ENCODE peak calls at places on chromosome 20, in seven cellular contexts. W is OCI-LY7, I is Caco-2, C is MM.1S, G is astrocyte of the spinal cord, X is T-cell, Z is pulmonary artery endothelial cell. R is an unnamed sample.

GRCh38 chr20:39146394-39146793 is 184.2 kb downstream of the DHX35 start:
- DNase-seq in Z (no peak), C (no peak), I (no peak), G (no peak), W (no peak), X (no peak), R (no peak)

GRCh38 chr20:4819901-4820300 is 98.2 kb downstream of the PRND start:
- DNase-seq in Z (no peak), I (no peak), G (no peak), C (no peak), W (no peak), X (no peak), R (no peak)

GRCh38 chr20:23305098-23305497 is 45.5 kb upstream of the NXT1 start:
- DNase-seq in I (no peak), Z (no peak), C (no peak), X (no peak), G (peak), W (no peak), R (no peak)

GRCh38 chr20:33908351-33908750 is 85.4 kb upstream of the RALY start:
- DNase-seq in W (no peak), I (peak), X (no peak), G (no peak), C (no peak), Z (no peak), R (no peak)

GRCh38 chr20:33339515-33340058 is 56.6 kb downstream of the BPIFB1 start:
- DNase-seq in I (no peak), G (no peak), C (no peak), Z (no peak), X (no peak), W (no peak), R (no peak)

GRCh38 chr20:36318166-36318565 is 12.0 kb downstream of the DLGAP4 start:
- DNase-seq in X (no peak), W (no peak), G (no peak), Z (no peak), C (no peak), I (peak), R (no peak)

GRCh38 chr20:33554914-33555420 is 65.1 kb downstream of the CBFA2T2 start:
- DNase-seq in X (peak), C (peak), G (peak), Z (peak), W (peak), I (peak), R (peak)

GRCh38 chr20:6583134-6583738 is 184.2 kb upstream of the BMP2 start:
- DNase-seq in X (no peak), I (peak), W (peak), G (peak), C (peak), Z (peak), R (no peak)

GRCh38 chr20:10306440-10307358 is 88.1 kb downstream of the SNAP25 start:
- DNase-seq in W (no peak), C (no peak), X (no peak), G (peak), Z (peak), I (no peak), R (no peak)

GRCh38 chr20:46807998-46808397 is 86.6 kb upstream of the EYA2 start:
- DNase-seq in C (no peak), G (no peak), X (no peak), W (no peak), Z (no peak), I (no peak), R (no peak)

GRCh38 chr20:47708953-47709833 is 76.1 kb downstream of the SULF2 start:
- DNase-seq in X (no peak), I (no peak), C (no peak), Z (no peak), G (no peak), W (no peak), R (no peak)

GRCh38 chr20:52305029-52305645 is 113.6 kb upstream of the ZFP64 start:
- DNase-seq in Z (no peak), X (no peak), I (no peak), W (no peak), C (no peak), G (no peak), R (no peak)

GRCh38 chr20:63752411-63753101 is 13.0 kb downstream of the SLC2A4RG start:
- DNase-seq in C (no peak), I (no peak), G (no peak), X (no peak), W (no peak), Z (no peak), R (no peak)

GRCh38 chr20:1263853-1264252 is 2.2 kb upstream of the SNPH start:
- DNase-seq in Z (no peak), C (no peak), W (no peak), G (peak), I (no peak), X (no peak), R (no peak)

GRCh38 chr20:21505161-21505809 is 8.6 kb downstream of the NKX2-2 start:
- DNase-seq in C (peak), Z (no peak), I (peak), X (peak), G (no peak), W (peak), R (no peak)

GRCh38 chr20:815914-816606 is 17.5 kb upstream of the FAM110A start:
- DNase-seq in G (peak), W (peak), C (peak), Z (no peak), I (peak), X (peak), R (no peak)

GRCh38 chr20:63422653-63423052 is 49.8 kb downstream of the KCNQ2 start:
- DNase-seq in X (no peak), Z (no peak), I (no peak), G (no peak), C (no peak), W (no peak), R (no peak)

GRCh38 chr20:45041464-45042337 is 59.2 kb downstream of the KCNS1 start:
- DNase-seq in Z (peak), I (no peak), C (no peak), G (peak), W (no peak), X (no peak), R (no peak)

GRCh38 chr20:17875106-17875980 is 93.3 kb downstream of the SNX5 start:
- DNase-seq in I (peak), Z (no peak), G (peak), X (no peak), C (no peak), W (no peak), R (no peak)

GRCh38 chr20:47027042-47027441 is 132.4 kb downstream of the EYA2 start:
- DNase-seq in X (no peak), W (no peak), I (no peak), C (peak), G (no peak), Z (no peak), R (no peak)

GRCh38 chr20:61691978-61692377 is 373.7 kb downstream of the TAF4 start:
- DNase-seq in G (no peak), W (no peak), I (no peak), X (no peak), C (no peak), Z (no peak), R (no peak)

GRCh38 chr20:1375515-1375914 is 17.3 kb downstream of the FKBP1A start:
- DNase-seq in X (no peak), W (no peak), C (no peak), G (peak), Z (no peak), I (no peak), R (no peak)

GRCh38 chr20:41175727-41176330 is 38.5 kb downstream of the PLCG1 start:
- DNase-seq in Z (no peak), X (no peak), W (no peak), C (no peak), I (no peak), G (no peak), R (no peak)

GRCh38 chr20:22447448-22447778 is 137.0 kb downstream of the FOXA2 start:
- DNase-seq in G (no peak), W (no peak), C (no peak), Z (no peak), X (no peak), I (no peak), R (no peak)

GRCh38 chr20:50578061-50578777 is 68.0 kb downstream of the PTPN1 start:
- DNase-seq in W (no peak), C (no peak), Z (no peak), I (no peak), G (no peak), X (no peak), R (no peak)

GRCh38 chr20:62354811-62355341 is 12.2 kb downstream of the LAMA5 start:
- DNase-seq in W (no peak), X (no peak), Z (no peak), C (no peak), I (no peak), G (no peak), R (no peak)

GRCh38 chr20:7347409-7347808 is 579.9 kb downstream of the BMP2 start:
- DNase-seq in Z (no peak), W (no peak), I (no peak), G (no peak), X (no peak), C (no peak), R (no peak)

GRCh38 chr20:835220-836045 is 1.9 kb downstream of the FAM110A start:
- DNase-seq in G (no peak), C (no peak), I (no peak), X (no peak), W (peak), Z (no peak), R (no peak)

GRCh38 chr20:21353236-21353635 is 44.1 kb downstream of the NKX2-4 start:
- DNase-seq in C (no peak), Z (no peak), I (no peak), G (peak), W (no peak), X (no peak), R (no peak)

GRCh38 chr20:44849712-44850111 is 35.8 kb upstream of the YWHAB start:
- DNase-seq in I (no peak), C (no peak), W (no peak), G (no peak), X (no peak), Z (no peak), R (no peak)

GRCh38 chr20:36848078-36848660 is 27.8 kb upstream of the TLDC2 start:
- DNase-seq in W (no peak), X (no peak), G (peak), Z (no peak), C (no peak), I (no peak), R (peak)